ENCODE peak calls at places on chromosomes 1 and 21, in five cellular contexts. M is bronchial epithelial cell; U is tibial artery; D is body of pancreas; E is CD8-positive, alpha-beta T cell. R is an unnamed sample. For H3K27me3, the result is how much of the 10 kb centered on the place peaks cover.

GRCh38 chr1:164713446-164714204 is 154.6 kb downstream of the PBX1 start:
- DNase-seq in M (no peak), U (peak), D (no peak), E (no peak), R (no peak)

GRCh38 chr1:217977943-217978342 is 307.1 kb upstream of the RRP15 start:
- DNase-seq in M (no peak), U (no peak), D (no peak), E (no peak), R (no peak)

GRCh38 chr21:40841524-40842196 is 5.3 kb downstream of the DSCAM start:
- DNase-seq in M (peak), U (peak), D (peak), E (no peak), R (peak)

GRCh38 chr21:36747114-36747814 is 48.3 kb downstream of the SIM2 start:
- DNase-seq in M (no peak), U (no peak), D (no peak), E (no peak), R (no peak)

GRCh38 chr1:113963281-113963906 is 15.9 kb upstream of the OLFML3 start:
- DNase-seq in M (no peak), U (no peak), D (no peak), E (no peak), R (no peak)

GRCh38 chr1:113255038-113255727 is 135.1 kb upstream of the MAGI3 start:
- DNase-seq in M (no peak), U (no peak), D (peak), E (no peak), R (no peak)

GRCh38 chr1:4691766-4692405 is 37.5 kb downstream of the AJAP1 start:
- DNase-seq in M (no peak), U (no peak), D (no peak), E (no peak), R (no peak)

GRCh38 chr1:196049407-196049806 is 558.8 kb downstream of the KCNT2 start:
- DNase-seq in M (no peak), U (no peak), D (no peak), E (no peak), R (no peak)

GRCh38 chr1:44078087-44078486 is 40.5 kb upstream of the KLF17 start:
- DNase-seq in M (no peak), U (no peak), D (no peak), E (no peak), R (no peak)

GRCh38 chr1:63330331-63330916 is 8.1 kb downstream of the FOXD3 start:
- DNase-seq in M (no peak), U (no peak), D (no peak), E (no peak), R (no peak)

GRCh38 chr21:45590726-45591618 is 48.7 kb upstream of the SLC19A1 start:
- DNase-seq in M (no peak), U (no peak), D (no peak), E (peak), R (peak)

GRCh38 chr1:228095161-228095560 is 8.0 kb downstream of the C1orf35 start:
- DNase-seq in M (no peak), U (no peak), D (no peak), E (no peak), R (no peak)

GRCh38 chr1:117671781-117672501 is 66.1 kb downstream of the TENT5C start:
- DNase-seq in M (no peak), U (peak), D (peak), E (no peak), R (no peak)

GRCh38 chr1:206924549-206925115 is 2.9 kb upstream of the FCMR start:
- DNase-seq in M (no peak), U (no peak), D (no peak), E (no peak), R (no peak)

GRCh38 chr21:14917762-14918161 is 147.0 kb downstream of the NRIP1 start:
- DNase-seq in M (no peak), U (no peak), D (no peak), E (no peak), R (peak)

GRCh38 chr1:2921970-2922686 is 99.1 kb upstream of the ACTRT2 start:
- DNase-seq in M (no peak), U (no peak), D (no peak), E (peak), R (peak)
- H3K27me3 ChIP-seq in M (under half), U (under half), D (under half), E (under half), R (under half)

DNA sequence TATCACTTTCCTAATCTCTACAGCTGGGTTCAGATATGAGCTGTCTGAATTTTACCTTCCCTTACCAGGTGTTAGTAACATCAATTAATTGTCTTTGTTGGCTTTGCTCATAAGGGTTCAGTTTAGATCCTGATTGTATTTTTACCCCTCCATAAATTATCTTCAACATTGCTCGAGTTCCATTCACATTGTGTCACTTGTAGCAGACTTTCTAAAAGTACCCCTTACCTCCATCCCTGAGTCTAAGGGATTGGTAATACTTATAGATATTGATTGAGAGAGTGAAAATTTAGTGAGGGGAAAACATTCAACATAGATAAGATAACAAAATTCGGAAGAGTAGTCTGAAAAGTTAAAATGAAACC is 7.3 kb downstream of the RASAL2 start:
- DNase-seq in M (no peak), U (no peak), D (no peak), E (no peak), R (peak)
- H3K27me3 ChIP-seq in M (under half), U (under half), D (under half), E (under half), R (under half)

GRCh38 chr1:110152133-110152785 is 2.0 kb downstream of the SLC6A17 start:
- DNase-seq in M (peak), U (no peak), D (no peak), E (no peak), R (no peak)
- H3K27me3 ChIP-seq in M (under half), U (under half), D (under half), E (under half), R (under half)

DNA sequence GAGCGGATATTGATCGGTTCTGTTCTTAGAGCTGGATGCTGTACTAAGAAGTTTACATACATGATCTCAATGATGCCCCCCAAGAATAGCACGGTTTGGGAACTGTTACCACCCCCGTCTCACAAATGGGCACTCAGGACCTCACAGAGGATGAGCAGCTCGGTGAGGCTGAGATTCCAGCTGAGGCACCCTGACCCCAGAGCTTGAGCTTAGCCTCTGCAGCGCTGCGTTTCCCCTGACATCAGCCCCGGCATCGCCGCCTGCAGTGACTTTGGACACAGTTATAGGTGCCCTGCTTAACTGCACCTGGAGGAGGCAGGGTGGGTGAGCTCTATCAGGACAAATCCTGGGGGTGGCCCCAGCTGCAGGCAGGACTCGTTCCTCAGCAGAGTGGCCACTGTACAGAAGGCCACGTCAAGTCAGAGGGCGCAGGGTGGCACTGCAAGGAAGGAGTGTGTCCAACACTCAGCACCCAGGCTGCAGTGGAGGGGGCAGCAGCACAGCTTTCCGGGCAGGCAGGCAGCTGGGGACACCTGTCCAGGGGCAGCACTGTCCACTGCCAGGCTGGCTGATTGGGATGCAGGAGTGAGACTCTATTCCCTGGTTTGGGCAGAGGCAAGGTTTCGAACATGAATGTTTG is 65.8 kb upstream of the ABCG1 start:
- DNase-seq in M (no peak), U (no peak), D (no peak), E (no peak), R (no peak)
- H3K27me3 ChIP-seq in M (under half), U (under half), D (under half), E (under half), R (under half)

R was measured in trophoblast cell.